ENCODE peak calls at places on chromosomes 6 and 20, in eight cellular contexts. W is A549, A is non-pigmented ciliary epithelial cell, R is MM.1S, U is GM20000, Y is NCI-H1105 treated with DMSO at 0.1 percent for 48 hours, O is BE2C, E is colonic mucosa. X is an unnamed sample.

GRCh38 chr6:125066964-125067363 is 86.6 kb upstream of the TPD52L1 start:
- DNase-seq in W (no peak), A (peak; percentile 51), R (no peak), U (no peak), Y (no peak), O (no peak), E (no peak), X (no peak)

GRCh38 chr20:20743511-20744169 is 31.2 kb upstream of the RALGAPA2 start:
- DNase-seq in W (no peak), A (no peak), R (no peak), U (no peak), Y (no peak), O (no peak), E (peak; percentile 67), X (peak; percentile 77)

GRCh38 chr6:170516783-170517616 is 36.1 kb downstream of the PSMB1 start:
- DNase-seq in W (peak; percentile 17), A (peak; percentile 42), R (peak; percentile 44), U (peak; percentile 56), Y (peak; percentile 93), O (peak; percentile 76), E (peak; percentile 34), X (peak; percentile 31)

GRCh38 chr20:57210054-57210910 is 56.2 kb downstream of the BMP7 start:
- DNase-seq in W (no peak), A (no peak), R (no peak), U (no peak), Y (no peak), O (no peak), E (peak; percentile 48), X (no peak)

GRCh38 chr6:73368675-73369074 is 1.0 kb downstream of the OOEP start:
- DNase-seq in W (no peak), A (no peak), R (no peak), U (peak; percentile 11), Y (no peak), O (no peak), E (no peak), X (no peak)

GRCh38 chr6:157646012-157646411 is 177.0 kb upstream of the SNX9 start:
- DNase-seq in W (no peak), A (no peak), R (no peak), U (no peak), Y (no peak), O (no peak), E (no peak), X (no peak)

GRCh38 chr6:158715330-158716311 is 65.8 kb downstream of the SYTL3 start:
- DNase-seq in W (no peak), A (no peak), R (no peak), U (peak; percentile 73), Y (no peak), O (no peak), E (peak; percentile 80), X (no peak)

GRCh38 chr6:32047084-32047478 is 8.9 kb downstream of the CYP21A2 start:
- DNase-seq in W (no peak), A (no peak), R (no peak), U (no peak), Y (no peak), O (no peak), E (no peak), X (no peak)

GRCh38 chr6:79280756-79281155 is 46.3 kb upstream of the HMGN3 start:
- DNase-seq in W (no peak), A (no peak), R (no peak), U (no peak), Y (peak; percentile 50), O (no peak), E (no peak), X (no peak)

GRCh38 chr6:32194825-32195651 is 2.6 kb upstream of the GPSM3 start:
- DNase-seq in W (peak; percentile 44), A (no peak), R (peak; percentile 47), U (no peak), Y (no peak), O (no peak), E (peak; percentile 60), X (peak; percentile 46)

GRCh38 chr6:126033696-126034095 is 47.4 kb downstream of the TRMT11 start:
- DNase-seq in W (peak; percentile 29), A (peak; percentile 79), R (peak; percentile 23), U (peak; percentile 24), Y (peak; percentile 26), O (peak; percentile 52), E (peak; percentile 47), X (peak; percentile 2)

GRCh38 chr20:56249244-56249955 is 868 bp downstream of the MC3R start:
- DNase-seq in W (peak; percentile 4), A (no peak), R (peak; percentile 48), U (peak; percentile 29), Y (no peak), O (peak; percentile 72), E (peak; percentile 23), X (no peak)

GRCh38 chr6:88629838-88630462 is 333.5 kb downstream of the RNGTT start:
- DNase-seq in W (no peak), A (peak; percentile 6), R (no peak), U (no peak), Y (peak; percentile 62), O (no peak), E (no peak), X (no peak)

GRCh38 chr6:14025160-14025559 is 92.4 kb upstream of the CD83 start:
- DNase-seq in W (no peak), A (no peak), R (no peak), U (no peak), Y (no peak), O (no peak), E (no peak), X (no peak)

GRCh38 chr6:122623279-122623678 is 13.1 kb downstream of the PKIB start:
- DNase-seq in W (no peak), A (no peak), R (no peak), U (no peak), Y (no peak), O (no peak), E (no peak), X (no peak)

GRCh38 chr20:44326391-44327159 is 10.3 kb upstream of the R3HDML start:
- DNase-seq in W (no peak), A (no peak), R (peak; percentile 16), U (no peak), Y (no peak), O (no peak), E (no peak), X (no peak)